ENCODE peak calls at places on chromosome 17, in six cellular contexts. Q, Y, B, E, N and D are unnamed samples.

GRCh38 chr17:71522383-71522782 is 598.4 kb upstream of the SOX9 start:
- DNase-seq in Q (no peak), Y (no peak), B (no peak), E (no peak), N (no peak), D (no peak)

GRCh38 chr17:70552230-70552981 is 383.1 kb downstream of the KCNJ2 start:
- DNase-seq in Q (peak; percentile 17), Y (peak; percentile 49), B (peak; percentile 43), E (peak; percentile 41), N (no peak), D (no peak)

GRCh38 chr17:58531661-58532554 is 17.5 kb upstream of the MTMR4 start:
- DNase-seq in Q (peak; percentile 62), Y (peak; percentile 21), B (peak; percentile 85), E (peak; percentile 54), N (peak; percentile 87), D (peak; percentile 67)

GRCh38 chr17:57662644-57663308 is 82.3 kb downstream of the CCDC182 start:
- DNase-seq in Q (peak; percentile 92), Y (peak; percentile 99), B (peak; percentile 100), E (peak; percentile 100), N (peak; percentile 97), D (peak; percentile 92)

GRCh38 chr17:59406808-59407381 is 75.4 kb downstream of the YPEL2 start:
- DNase-seq in Q (no peak), Y (peak; percentile 57), B (no peak), E (peak; percentile 41), N (no peak), D (no peak)

GRCh38 chr17:21352221-21352980 is 23.8 kb upstream of the KCNJ12 start:
- DNase-seq in Q (no peak), Y (no peak), B (no peak), E (no peak), N (no peak), D (no peak)

GRCh38 chr17:48153711-48154642 is 46.4 kb downstream of the SNX11 start:
- DNase-seq in Q (no peak), Y (peak; percentile 54), B (peak; percentile 68), E (peak; percentile 70), N (no peak), D (no peak)

GRCh38 chr17:1943432-1943802 is 81.7 kb downstream of the RTN4RL1 start:
- DNase-seq in Q (no peak), Y (no peak), B (no peak), E (no peak), N (no peak), D (no peak)

GRCh38 chr17:51355314-51356083 is 95.2 kb downstream of the UTP18 start:
- DNase-seq in Q (no peak), Y (no peak), B (no peak), E (no peak), N (no peak), D (no peak)

GRCh38 chr17:41013606-41014005 is 4.7 kb upstream of the KRTAP3-1 start:
- DNase-seq in Q (no peak), Y (peak; percentile 56), B (no peak), E (no peak), N (no peak), D (no peak)

GRCh38 chr17:45719335-45720071 is 64.6 kb upstream of the CRHR1 start:
- DNase-seq in Q (no peak), Y (peak; percentile 74), B (peak; percentile 74), E (peak; percentile 68), N (no peak), D (peak; percentile 14)

GRCh38 chr17:45432405-45433113 is at the start of gene ARHGAP27:
- DNase-seq in Q (no peak), Y (no peak), B (peak; percentile 76), E (peak; percentile 13), N (peak; percentile 76), D (peak; percentile 40)

GRCh38 chr17:57424777-57425188 is 168.5 kb downstream of the MSI2 start:
- DNase-seq in Q (no peak), Y (peak; percentile 30), B (no peak), E (peak; percentile 56), N (no peak), D (no peak)

GRCh38 chr17:16283705-16284104 is 66.7 kb downstream of the PIGL start:
- DNase-seq in Q (no peak), Y (peak; percentile 88), B (no peak), E (peak; percentile 78), N (no peak), D (peak; percentile 74)

GRCh38 chr17:14038206-14038605 is 31.1 kb upstream of the COX10 start:
- DNase-seq in Q (no peak), Y (peak; percentile 63), B (no peak), E (peak; percentile 62), N (no peak), D (no peak)

GRCh38 chr17:50689251-50689650 is 18.5 kb downstream of the ANKRD40 start:
- DNase-seq in Q (no peak), Y (peak; percentile 66), B (peak; percentile 67), E (peak; percentile 82), N (no peak), D (no peak)

GRCh38 chr17:7825206-7825980 is 8.6 kb upstream of the KDM6B start:
- DNase-seq in Q (no peak), Y (no peak), B (peak; percentile 24), E (peak; percentile 24), N (no peak), D (no peak)

GRCh38 chr17:80254396-80255241 is 6.0 kb upstream of the RNF213 start:
- DNase-seq in Q (no peak), Y (peak; percentile 91), B (peak; percentile 32), E (peak; percentile 93), N (no peak), D (peak; percentile 99)

GRCh38 chr17:81868674-81869220 is 2.4 kb downstream of the ARHGDIA start:
- DNase-seq in Q (no peak), Y (peak; percentile 88), B (peak; percentile 78), E (peak; percentile 92), N (no peak), D (peak; percentile 72)

DNA sequence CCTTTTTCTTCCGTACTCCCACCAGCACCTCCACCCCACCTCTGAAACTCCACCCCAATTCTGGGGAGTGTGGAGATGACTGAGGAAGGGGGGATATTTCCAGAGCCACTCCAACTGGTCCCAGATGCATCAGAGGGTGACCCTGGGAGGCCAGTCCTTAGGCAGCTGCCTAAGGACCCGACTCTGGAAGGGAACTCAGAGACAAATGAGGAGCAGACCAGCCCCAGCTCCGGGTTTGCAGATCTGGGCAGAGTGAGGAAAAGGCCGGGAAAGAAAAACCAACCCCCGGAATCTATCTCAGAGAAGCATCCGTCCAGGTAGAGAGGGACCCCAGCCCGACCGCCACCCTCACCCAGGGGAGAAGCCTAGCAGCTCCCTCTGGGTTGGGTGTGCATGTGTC is 41.5 kb downstream of the SOCS3 start:
- DNase-seq in Q (no peak), Y (no peak), B (no peak), E (no peak), N (no peak), D (no peak)
- H3K4ac ChIP-seq in Q (no peak overlapping the region), Y (no peak overlapping the region), B (no peak overlapping the region), E (peak overlapping the region; percentile 24), N (no peak overlapping the region), D (no peak overlapping the region)

GRCh38 chr17:42271277-42271922 is 4.8 kb downstream of the STAT5B start:
- DNase-seq in Q (no peak), Y (no peak), B (no peak), E (no peak), N (no peak), D (no peak)
- H3K4me1 ChIP-seq in Q (peaks cover 9% of the 10 kb centered on the region), Y (peaks cover 11% of the 10 kb centered on the region), B (peaks cover 9% of the 10 kb centered on the region), E (no peaks in the 10 kb centered on the region), N (peaks cover 14% of the 10 kb centered on the region), D (peaks cover 2% of the 10 kb centered on the region)

GRCh38 chr17:28380572-28380907 is 9.0 kb downstream of the SARM1 start:
- DNase-seq in Q (no peak), Y (no peak), B (no peak), E (no peak), N (no peak), D (no peak)

GRCh38 chr17:28388106-28388505 is 16.6 kb downstream of the SARM1 start:
- DNase-seq in Q (no peak), Y (no peak), B (no peak), E (no peak), N (no peak), D (no peak)

GRCh38 chr17:28381141-28381825 is 9.8 kb downstream of the SARM1 start:
- DNase-seq in Q (no peak), Y (no peak), B (peak; percentile 92), E (no peak), N (peak; percentile 91), D (peak; percentile 39)

GRCh38 chr17:28385037-28385797 is 13.7 kb downstream of the SARM1 start:
- DNase-seq in Q (no peak), Y (no peak), B (peak; percentile 62), E (no peak), N (no peak), D (peak; percentile 82)

DNA sequence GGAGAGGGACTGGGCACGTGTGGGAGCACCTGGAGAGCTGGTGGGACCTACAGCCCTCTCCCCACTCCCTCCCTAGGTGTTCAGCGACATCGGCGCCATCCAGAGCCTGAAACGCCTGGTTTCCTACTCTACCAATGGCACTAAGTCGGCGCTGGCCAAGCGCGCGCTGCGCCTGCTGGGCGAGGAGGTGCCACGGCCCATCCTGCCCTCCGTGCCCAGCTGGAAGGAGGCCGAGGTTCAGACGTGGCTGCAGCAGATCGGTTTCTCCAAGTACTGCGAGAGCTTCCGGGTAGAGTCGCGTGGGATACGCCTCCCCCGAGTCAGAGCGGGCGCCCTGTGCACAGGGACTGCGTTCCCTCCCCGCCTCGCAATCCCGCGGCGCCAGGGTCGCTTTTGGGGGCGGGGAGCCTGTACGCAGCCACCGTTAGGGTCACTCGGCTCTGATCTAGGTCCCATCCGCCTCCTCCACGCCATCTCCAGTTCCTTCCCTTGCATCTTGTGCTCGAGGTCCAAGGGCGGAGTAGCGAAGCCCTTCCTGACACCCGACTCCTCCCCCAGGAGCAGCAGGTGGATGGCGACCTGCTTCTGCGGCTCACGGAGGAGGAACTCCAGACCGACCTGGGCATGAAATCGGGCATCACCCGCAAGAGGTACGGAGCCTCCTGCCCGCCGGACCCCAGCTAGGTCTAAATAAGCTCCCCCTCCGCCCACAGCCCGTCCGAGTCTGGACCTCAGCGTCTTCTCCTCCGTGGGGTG is 13.0 kb downstream of the SARM1 start:
- DNase-seq in Q (no peak), Y (no peak), B (peak; percentile 75), E (peak; percentile 28), N (peak; percentile 77), D (peak; percentile 27)
- H2AFZ ChIP-seq in Q (no peak overlapping the region), Y (peak overlapping the region; percentile 32), B (no peak overlapping the region), E (no peak overlapping the region), N (peak overlapping the region; percentile 65), D (peak overlapping the region; percentile 38)

GRCh38 chr17:76234354-76234679 is 6.0 kb downstream of the RNF157 start:
- DNase-seq in Q (no peak), Y (no peak), B (no peak), E (no peak), N (peak; percentile 17), D (no peak)

GRCh38 chr17:76233588-76234353 is 6.5 kb downstream of the RNF157 start:
- DNase-seq in Q (no peak), Y (no peak), B (no peak), E (no peak), N (peak; percentile 1), D (no peak)

GRCh38 chr17:76236603-76237002 is 3.7 kb downstream of the RNF157 start:
- DNase-seq in Q (no peak), Y (no peak), B (no peak), E (no peak), N (no peak), D (no peak)

GRCh38 chr17:76237859-76238313 is 2.4 kb downstream of the RNF157 start:
- DNase-seq in Q (no peak), Y (no peak), B (no peak), E (peak; percentile 23), N (no peak), D (no peak)

DNA sequence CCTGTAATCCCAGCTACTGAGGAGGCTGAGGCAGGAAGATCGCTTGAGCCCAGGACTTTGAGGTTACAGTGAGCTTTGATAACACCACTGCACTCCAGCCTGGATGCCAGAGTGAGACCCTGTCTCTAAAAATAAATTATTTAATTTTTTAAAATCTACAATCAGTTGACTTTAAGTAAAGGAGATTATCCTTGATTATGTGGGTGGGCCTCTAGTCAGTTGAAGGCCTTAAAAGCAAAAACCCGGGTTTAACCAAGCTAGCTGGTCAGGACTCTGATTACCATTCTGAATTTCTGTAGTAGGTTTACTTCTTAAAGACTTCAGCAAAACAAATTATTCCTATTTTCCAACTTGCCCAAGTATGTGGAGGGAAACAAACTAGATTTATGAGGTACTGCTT is 4.4 kb downstream of the RNF157 start:
- DNase-seq in Q (no peak), Y (no peak), B (no peak), E (no peak), N (no peak), D (no peak)
- H3K4ac ChIP-seq in Q (no peak overlapping the region), Y (no peak overlapping the region), B (no peak overlapping the region), E (no peak overlapping the region), N (no peak overlapping the region), D (no peak overlapping the region)